ENCODE peak calls at places on chromosome 14, in seven cellular contexts. One of them, this sample, is unnamed.

GRCh38 chr14:101467181-101467926 is 93.9 kb upstream of the DIO3 start:
- DNase-seq in neuronal stem cell: no peak
- DNase-seq in mesendoderm: no peak
- DNase-seq in H1: no peak
- DNase-seq in trophoblast cell: no peak
- DNase-seq in H9: no peak
- DNase-seq in mesenchymal stem cell: no peak
- DNase-seq in this sample: no peak

GRCh38 chr14:19743256-19743655 is at the start of gene OR4Q3:
- DNase-seq in neuronal stem cell: no peak
- DNase-seq in mesendoderm: no peak
- DNase-seq in H1: no peak
- DNase-seq in trophoblast cell: no peak
- DNase-seq in H9: no peak
- DNase-seq in mesenchymal stem cell: no peak
- DNase-seq in this sample: no peak

GRCh38 chr14:47022721-47023120 is 371.1 kb upstream of the RPL10L start:
- DNase-seq in neuronal stem cell: no peak
- DNase-seq in mesendoderm: no peak
- DNase-seq in H1: no peak
- DNase-seq in trophoblast cell: no peak
- DNase-seq in H9: no peak
- DNase-seq in mesenchymal stem cell: no peak
- DNase-seq in this sample: no peak

GRCh38 chr14:23102801-23103200 is 2.0 kb downstream of the CIROP start:
- DNase-seq in neuronal stem cell: no peak
- DNase-seq in mesendoderm: no peak
- DNase-seq in H1: no peak
- DNase-seq in trophoblast cell: no peak
- DNase-seq in H9: no peak
- DNase-seq in mesenchymal stem cell: no peak
- DNase-seq in this sample: no peak

GRCh38 chr14:65413739-65414045 is 1.2 kb downstream of the FUT8 start:
- DNase-seq in neuronal stem cell: no peak
- DNase-seq in mesendoderm: no peak
- DNase-seq in H1: no peak
- DNase-seq in trophoblast cell: no peak
- DNase-seq in H9: no peak
- DNase-seq in mesenchymal stem cell: no peak
- DNase-seq in this sample: no peak

GRCh38 chr14:58637040-58637390 is 747 bp upstream of the DACT1 start:
- DNase-seq in neuronal stem cell: no peak
- DNase-seq in mesendoderm: no peak
- DNase-seq in H1: no peak
- DNase-seq in trophoblast cell: peak; percentile 38
- DNase-seq in H9: no peak
- DNase-seq in mesenchymal stem cell: peak; percentile 96
- DNase-seq in this sample: peak; percentile 94

GRCh38 chr14:68692916-68693771 is 99.7 kb downstream of the ZFP36L1 start:
- DNase-seq in neuronal stem cell: no peak
- DNase-seq in mesendoderm: no peak
- DNase-seq in H1: no peak
- DNase-seq in trophoblast cell: no peak
- DNase-seq in H9: no peak
- DNase-seq in mesenchymal stem cell: peak; percentile 91
- DNase-seq in this sample: peak; percentile 82

GRCh38 chr14:36771256-36771655 is 109.6 kb downstream of the PAX9 start:
- DNase-seq in neuronal stem cell: no peak
- DNase-seq in mesendoderm: no peak
- DNase-seq in H1: no peak
- DNase-seq in trophoblast cell: peak; percentile 63
- DNase-seq in H9: no peak
- DNase-seq in mesenchymal stem cell: no peak
- DNase-seq in this sample: no peak

DNA sequence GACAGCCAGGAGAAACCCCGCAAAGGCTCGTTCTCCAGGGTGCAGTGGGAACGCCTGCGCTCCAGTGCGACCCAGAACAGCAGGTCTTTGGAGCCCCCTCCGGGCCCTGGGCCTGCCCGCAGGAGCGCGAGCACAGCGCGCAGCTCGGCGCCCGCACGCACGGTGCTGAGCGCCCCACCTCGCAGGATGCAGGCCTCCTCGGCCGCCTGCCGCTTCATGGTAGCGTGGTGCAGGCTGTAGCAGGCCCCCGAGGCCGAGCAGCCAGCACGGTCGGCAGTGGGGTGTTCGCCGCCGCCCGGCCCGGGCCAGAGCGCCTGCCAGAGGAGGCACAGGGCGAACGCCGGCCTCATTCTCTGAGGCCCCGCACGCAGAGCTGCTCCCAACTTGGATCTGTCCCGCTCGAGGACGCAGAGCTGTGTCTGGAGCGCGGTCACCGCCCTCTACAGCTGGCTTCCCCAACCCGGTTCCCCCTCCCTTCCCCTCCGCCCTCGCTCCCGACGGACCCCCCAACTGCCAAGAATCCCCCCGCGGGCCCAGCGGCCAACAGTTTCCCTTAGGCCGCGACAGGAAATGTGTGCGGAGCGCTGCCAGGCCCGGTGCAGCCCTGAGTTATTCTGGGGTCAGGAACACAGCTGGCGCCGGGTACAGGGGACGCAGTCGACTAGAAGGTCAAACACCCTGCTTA is at the start of gene CLEC14A:
- DNase-seq in neuronal stem cell: no peak
- DNase-seq in mesendoderm: peak; percentile 59
- DNase-seq in H1: peak; percentile 77
- DNase-seq in trophoblast cell: no peak
- DNase-seq in H9: peak; percentile 64
- DNase-seq in mesenchymal stem cell: no peak
- DNase-seq in this sample: no peak
- H4K8ac ChIP-seq in neuronal stem cell: no peak within 1 kb of the TSS
- H4K8ac ChIP-seq in mesendoderm: no peak within 1 kb of the TSS
- H4K8ac ChIP-seq in H1: no peak within 1 kb of the TSS
- H4K8ac ChIP-seq in trophoblast cell: no peak within 1 kb of the TSS
- H4K8ac ChIP-seq in H9: no peak within 1 kb of the TSS
- H4K8ac ChIP-seq in mesenchymal stem cell: peak within 1 kb of the TSS; percentile 98
- H4K8ac ChIP-seq in this sample: peak within 1 kb of the TSS; percentile 33

GRCh38 chr14:96225745-96226151 is 21.1 kb downstream of the BDKRB2 start:
- DNase-seq in neuronal stem cell: no peak
- DNase-seq in mesendoderm: peak; percentile 62
- DNase-seq in H1: peak; percentile 59
- DNase-seq in trophoblast cell: no peak
- DNase-seq in H9: peak; percentile 87
- DNase-seq in mesenchymal stem cell: peak; percentile 58
- DNase-seq in this sample: peak; percentile 64
- H3K27ac ChIP-seq in neuronal stem cell: no peak overlapping the region
- H3K27ac ChIP-seq in mesendoderm: no peak overlapping the region
- H3K27ac ChIP-seq in H1: no peak overlapping the region
- H3K27ac ChIP-seq in trophoblast cell: peak overlapping the region; percentile 71
- H3K27ac ChIP-seq in H9: no peak overlapping the region
- H3K27ac ChIP-seq in mesenchymal stem cell: peak overlapping the region; percentile 39
- H3K27ac ChIP-seq in this sample: no peak overlapping the region

GRCh38 chr14:89024691-89025090 is 200.2 kb downstream of the TTC8 start:
- DNase-seq in neuronal stem cell: no peak
- DNase-seq in mesendoderm: no peak
- DNase-seq in H1: no peak
- DNase-seq in trophoblast cell: no peak
- DNase-seq in H9: no peak
- DNase-seq in mesenchymal stem cell: no peak
- DNase-seq in this sample: no peak
- H3K4ac ChIP-seq in neuronal stem cell: no peak overlapping the region
- H3K4ac ChIP-seq in mesendoderm: no peak overlapping the region
- H3K4ac ChIP-seq in H1: no peak overlapping the region
- H3K4ac ChIP-seq in trophoblast cell: no peak overlapping the region
- H3K4ac ChIP-seq in H9: no peak overlapping the region
- H3K4ac ChIP-seq in mesenchymal stem cell: no peak overlapping the region
- H3K4ac ChIP-seq in this sample: no peak overlapping the region

GRCh38 chr14:53391156-53391555 is 238.0 kb upstream of the DDHD1 start:
- DNase-seq in neuronal stem cell: no peak
- DNase-seq in mesendoderm: peak; percentile 21
- DNase-seq in H1: no peak
- DNase-seq in trophoblast cell: no peak
- DNase-seq in H9: no peak
- DNase-seq in mesenchymal stem cell: peak; percentile 41
- DNase-seq in this sample: peak; percentile 72

GRCh38 chr14:53386359-53386758 is 233.2 kb upstream of the DDHD1 start:
- DNase-seq in neuronal stem cell: no peak
- DNase-seq in mesendoderm: no peak
- DNase-seq in H1: no peak
- DNase-seq in trophoblast cell: no peak
- DNase-seq in H9: no peak
- DNase-seq in mesenchymal stem cell: no peak
- DNase-seq in this sample: no peak

GRCh38 chr14:53391631-53392030 is 238.5 kb upstream of the DDHD1 start:
- DNase-seq in neuronal stem cell: no peak
- DNase-seq in mesendoderm: no peak
- DNase-seq in H1: no peak
- DNase-seq in trophoblast cell: no peak
- DNase-seq in H9: no peak
- DNase-seq in mesenchymal stem cell: peak; percentile 61
- DNase-seq in this sample: peak; percentile 90

GRCh38 chr14:53390008-53390407 is 236.9 kb upstream of the DDHD1 start:
- DNase-seq in neuronal stem cell: no peak
- DNase-seq in mesendoderm: no peak
- DNase-seq in H1: no peak
- DNase-seq in trophoblast cell: no peak
- DNase-seq in H9: no peak
- DNase-seq in mesenchymal stem cell: no peak
- DNase-seq in this sample: no peak

GRCh38 chr14:53389207-53389606 is 236.1 kb upstream of the DDHD1 start:
- DNase-seq in neuronal stem cell: no peak
- DNase-seq in mesendoderm: no peak
- DNase-seq in H1: no peak
- DNase-seq in trophoblast cell: no peak
- DNase-seq in H9: no peak
- DNase-seq in mesenchymal stem cell: no peak
- DNase-seq in this sample: peak; percentile 76
- H4K8ac ChIP-seq in neuronal stem cell: no peak overlapping the region
- H4K8ac ChIP-seq in mesendoderm: no peak overlapping the region
- H4K8ac ChIP-seq in H1: no peak overlapping the region
- H4K8ac ChIP-seq in trophoblast cell: no peak overlapping the region
- H4K8ac ChIP-seq in H9: no peak overlapping the region
- H4K8ac ChIP-seq in mesenchymal stem cell: no peak overlapping the region
- H4K8ac ChIP-seq in this sample: no peak overlapping the region